ENCODE peak calls at places on chromosome 20, in ten cellular contexts. X is adrenal gland, K is Peyer's patch, J is gastrocnemius medialis, N is stomach, W is uterus, V is lower leg skin, S is A549, D is tibial nerve, R is vagina. M is an unnamed sample.

GRCh38 chr20:3931664-3932063 is 42.5 kb downstream of the PANK2 start:
- DNase-seq in X (no peak), K (no peak), J (no peak), N (no peak), W (no peak), V (peak; percentile 74), S (no peak), D (no peak), R (no peak), M (no peak)

GRCh38 chr20:35985789-35986188 is 17.4 kb downstream of the CNBD2 start:
- DNase-seq in X (no peak), K (no peak), J (no peak), N (no peak), W (no peak), V (no peak), S (no peak), D (no peak), R (no peak), M (no peak)

GRCh38 chr20:19757973-19758887 is at the start of gene RIN2:
- DNase-seq in X (peak; percentile 93), K (peak; percentile 91), J (peak; percentile 89), N (peak; percentile 92), W (peak; percentile 84), V (peak; percentile 98), S (peak; percentile 96), D (peak; percentile 81), R (no peak), M (peak; percentile 94)

GRCh38 chr20:58237318-58238182 is 9.1 kb upstream of the ANKRD60 start:
- DNase-seq in X (no peak), K (no peak), J (no peak), N (no peak), W (no peak), V (no peak), S (no peak), D (no peak), R (no peak), M (no peak)

GRCh38 chr20:2752631-2753455 is 47.6 kb downstream of the CPXM1 start:
- DNase-seq in X (no peak), K (peak; percentile 56), J (no peak), N (no peak), W (peak; percentile 52), V (peak; percentile 85), S (peak; percentile 75), D (no peak), R (no peak), M (no peak)

GRCh38 chr20:46332373-46333135 is 24.3 kb upstream of the CDH22 start:
- DNase-seq in X (no peak), K (no peak), J (no peak), N (no peak), W (no peak), V (no peak), S (no peak), D (no peak), R (no peak), M (no peak)

GRCh38 chr20:8156603-8157079 is 24.6 kb downstream of the PLCB1 start:
- DNase-seq in X (peak; percentile 31), K (no peak), J (no peak), N (no peak), W (no peak), V (no peak), S (peak; percentile 52), D (no peak), R (no peak), M (no peak)

GRCh38 chr20:2658414-2659354 is 5.3 kb downstream of the IDH3B start:
- DNase-seq in X (no peak), K (no peak), J (no peak), N (no peak), W (no peak), V (no peak), S (peak; percentile 40), D (no peak), R (no peak), M (no peak)

GRCh38 chr20:20443509-20443908 is 75.6 kb downstream of the INSM1 start:
- DNase-seq in X (no peak), K (no peak), J (no peak), N (no peak), W (no peak), V (no peak), S (no peak), D (no peak), R (no peak), M (no peak)

GRCh38 chr20:14536738-14537137 is 199.3 kb upstream of the FLRT3 start:
- DNase-seq in X (no peak), K (no peak), J (no peak), N (no peak), W (no peak), V (no peak), S (no peak), D (no peak), R (no peak), M (no peak)

GRCh38 chr20:10094566-10095173 is 59.9 kb downstream of the ANKEF1 start:
- DNase-seq in X (no peak), K (no peak), J (no peak), N (no peak), W (no peak), V (no peak), S (peak; percentile 32), D (no peak), R (no peak), M (no peak)

GRCh38 chr20:1451092-1451491 is 15.6 kb downstream of the NSFL1C start:
- DNase-seq in X (no peak), K (no peak), J (no peak), N (no peak), W (no peak), V (peak; percentile 3), S (no peak), D (no peak), R (no peak), M (no peak)

GRCh38 chr20:14445310-14445709 is 107.9 kb upstream of the FLRT3 start:
- DNase-seq in X (no peak), K (no peak), J (no peak), N (no peak), W (no peak), V (no peak), S (no peak), D (no peak), R (no peak), M (no peak)

GRCh38 chr20:4441191-4441590 is 280.5 kb upstream of the PRND start:
- DNase-seq in X (no peak), K (no peak), J (no peak), N (no peak), W (no peak), V (no peak), S (no peak), D (no peak), R (no peak), M (no peak)

GRCh38 chr20:17287503-17287902 is 60.7 kb downstream of the PCSK2 start:
- DNase-seq in X (no peak), K (no peak), J (no peak), N (no peak), W (no peak), V (no peak), S (peak; percentile 10), D (no peak), R (no peak), M (no peak)

DNA sequence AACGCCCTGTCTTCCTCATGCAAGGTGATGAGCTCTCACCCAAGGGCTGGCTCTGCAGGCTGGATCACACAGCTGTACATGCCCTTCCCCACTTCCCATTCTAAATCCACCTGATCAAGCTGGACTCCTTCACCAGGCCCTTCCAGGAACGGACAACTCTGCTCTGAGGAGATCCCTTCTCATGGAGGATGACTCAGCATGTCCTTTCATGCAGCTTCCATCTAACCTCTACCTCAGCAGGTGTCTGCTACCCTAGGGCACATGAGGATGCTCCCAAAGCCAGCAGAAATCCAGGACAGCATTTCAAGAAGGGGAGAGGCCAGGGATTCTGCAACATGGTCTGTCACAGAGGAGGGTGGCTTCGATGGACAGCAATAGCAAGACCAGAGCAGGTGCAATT is 61.2 kb downstream of the PCSK2 start:
- DNase-seq in X (no peak), K (no peak), J (no peak), N (no peak), W (no peak), V (no peak), S (no peak), D (no peak), R (no peak), M (no peak)
- TF ChIP-seq CTCF in X (no peak), K (no peak), J (no peak), N (no peak), W (no peak), V (no peak), S (no peak), D (no peak), R (no peak), M (no peak)

GRCh38 chr20:38616457-38616856 is 14.8 kb downstream of the ARHGAP40 start:
- DNase-seq in X (no peak), K (no peak), J (no peak), N (no peak), W (no peak), V (no peak), S (no peak), D (no peak), R (no peak), M (no peak)
- H3K4me3 ChIP-seq in X (no peak overlapping the region), K (no peak overlapping the region), J (no peak overlapping the region), N (no peak overlapping the region), W (no peak overlapping the region), V (no peak overlapping the region), S (no peak overlapping the region), D (no peak overlapping the region), R (no peak overlapping the region), M (no peak overlapping the region)

GRCh38 chr20:31712112-31712553 is 10.5 kb downstream of the BCL2L1 start:
- DNase-seq in X (peak; percentile 55), K (no peak), J (peak; percentile 52), N (peak; percentile 69), W (no peak), V (no peak), S (no peak), D (peak; percentile 60), R (no peak), M (peak; percentile 71)

GRCh38 chr20:31711416-31712111 is 11.1 kb downstream of the BCL2L1 start:
- DNase-seq in X (no peak), K (no peak), J (no peak), N (no peak), W (no peak), V (no peak), S (no peak), D (no peak), R (no peak), M (no peak)

GRCh38 chr20:31709939-31710338 is 12.7 kb downstream of the BCL2L1 start:
- DNase-seq in X (no peak), K (no peak), J (no peak), N (no peak), W (no peak), V (no peak), S (no peak), D (no peak), R (no peak), M (no peak)

GRCh38 chr20:31708839-31709534 is 13.7 kb downstream of the BCL2L1 start:
- DNase-seq in X (no peak), K (no peak), J (no peak), N (peak; percentile 57), W (no peak), V (no peak), S (no peak), D (no peak), R (no peak), M (no peak)

GRCh38 chr20:31710423-31711250 is 12.0 kb downstream of the BCL2L1 start:
- DNase-seq in X (no peak), K (no peak), J (peak; percentile 90), N (peak; percentile 76), W (no peak), V (no peak), S (no peak), D (no peak), R (no peak), M (peak; percentile 86)
- TF ChIP-seq POLR2A in X (no peak), K (no peak), J (peak; percentile 87), N (no peak), W (no peak), V (no peak), S (no peak), D (no peak), R (no peak), M (peak; percentile 60)

GRCh38 chr20:63042448-63043071 is 35.8 kb upstream of the BHLHE23 start:
- DNase-seq in X (no peak), K (no peak), J (no peak), N (no peak), W (no peak), V (no peak), S (no peak), D (no peak), R (no peak), M (no peak)
- TF ChIP-seq CTCF in X (no peak), K (no peak), J (no peak), N (no peak), W (no peak), V (no peak), S (no peak), D (no peak), R (no peak), M (no peak)